ENCODE peak calls at places on chromosomes 7 and 10, in five cellular contexts. Z is HCT116, R is GM12878, G is K562, Y is H1. Q is an unnamed sample.

GRCh38 chr7:24201221-24201620 is 82.8 kb upstream of the NPY start:
- DNase-seq in R (no peak), Z (no peak), G (no peak), Y (no peak), Q (peak)

GRCh38 chr10:76297787-76298281 is 866.4 kb downstream of the LRMDA start:
- DNase-seq in Z (no peak), Y (no peak), G (no peak), R (no peak), Q (no peak)

GRCh38 chr10:68973975-68974374 is 14.6 kb upstream of the KIFBP start:
- DNase-seq in R (no peak), Y (no peak), G (no peak), Z (no peak), Q (no peak)

GRCh38 chr7:68433462-68433861 is 1164.8 kb upstream of the AUTS2 start:
- DNase-seq in Z (no peak), Y (no peak), R (no peak), G (no peak), Q (no peak)

GRCh38 chr10:104576611-104577010 is 64.5 kb upstream of the SORCS3 start:
- DNase-seq in Z (no peak), R (no peak), Y (peak), G (no peak), Q (no peak)

GRCh38 chr7:150955519-150956394 is 22.4 kb downstream of the KCNH2 start:
- DNase-seq in R (no peak), Z (no peak), Y (peak), G (peak), Q (no peak)

GRCh38 chr7:11456574-11456973 is 375.4 kb downstream of the THSD7A start:
- DNase-seq in Z (no peak), R (no peak), G (no peak), Y (no peak), Q (no peak)

GRCh38 chr10:126609566-126609965 is 60.9 kb downstream of the C10orf90 start:
- DNase-seq in Z (no peak), R (no peak), Y (no peak), G (no peak), Q (no peak)

GRCh38 chr7:40329601-40330153 is 194.9 kb downstream of the SUGCT start:
- DNase-seq in Y (no peak), Z (peak), R (no peak), G (peak), Q (peak)

GRCh38 chr7:50449501-50449880 is 659 bp downstream of the FIGNL1 start:
- DNase-seq in R (no peak), Z (no peak), Y (no peak), G (no peak), Q (no peak)

GRCh38 chr7:82183633-82184032 is 259.9 kb downstream of the CACNA2D1 start:
- DNase-seq in R (no peak), G (no peak), Y (no peak), Z (no peak), Q (no peak)

GRCh38 chr7:105209433-105209832 is 179.3 kb downstream of the SRPK2 start:
- DNase-seq in G (no peak), R (no peak), Y (no peak), Z (no peak), Q (no peak)

GRCh38 chr10:119222531-119222930 is 15.2 kb downstream of the GRK5 start:
- DNase-seq in Z (no peak), G (no peak), Y (no peak), R (no peak), Q (no peak)

GRCh38 chr7:158548726-158549125 is 38.9 kb downstream of the PTPRN2 start:
- DNase-seq in Z (no peak), G (no peak), Y (no peak), R (no peak), Q (no peak)

GRCh38 chr10:109475704-109476103 is 447.6 kb downstream of the XPNPEP1 start:
- DNase-seq in R (no peak), G (no peak), Y (no peak), Z (no peak), Q (no peak)

GRCh38 chr10:109480836-109481235 is 442.5 kb downstream of the XPNPEP1 start:
- DNase-seq in Z (no peak), Y (no peak), R (no peak), G (no peak), Q (no peak)
- TF ChIP-seq JUND in Z (no peak), Y (no peak), R (no peak), G (no peak), Q (no peak)

GRCh38 chr10:48511855-48512191 is 93.0 kb downstream of the ARHGAP22 start:
- DNase-seq in Z (no peak), G (no peak), R (no peak), Y (peak), Q (no peak)
- TF ChIP-seq JUND in Z (no peak), G (no peak), R (no peak), Y (no peak), Q (no peak)

GRCh38 chr7:69598487-69599148 is 343 bp downstream of the AUTS2 start:
- DNase-seq in Y (no peak), Z (no peak), G (no peak), R (no peak), Q (peak)
- TF ChIP-seq JUND in Y (no peak), Z (no peak), G (no peak), R (no peak), Q (no peak)

DNA sequence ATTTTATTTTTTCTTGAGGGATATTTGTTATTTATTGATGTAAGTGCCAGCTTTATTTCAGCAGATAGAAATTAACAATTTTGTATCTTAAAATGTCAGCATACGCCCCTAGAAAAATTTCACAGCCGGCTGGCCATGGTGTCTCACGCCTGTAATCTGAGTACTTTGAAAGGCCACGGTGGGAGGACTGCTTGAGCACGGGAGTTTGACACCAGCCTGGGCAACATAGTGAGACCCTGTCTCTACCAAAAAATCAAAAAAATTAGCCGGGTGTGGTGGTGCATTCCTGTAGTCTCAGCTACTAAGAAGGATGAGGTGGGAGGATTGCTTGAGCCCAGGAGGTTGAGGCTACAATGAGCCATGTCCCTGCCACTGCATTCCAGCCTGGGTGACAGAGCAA is 14.1 kb downstream of the GTF2I start:
- DNase-seq in G (no peak), Z (no peak), Y (no peak), R (no peak), Q (no peak)
- TF ChIP-seq JUND in G (no peak), Z (no peak), Y (no peak), R (no peak), Q (no peak)

GRCh38 chr7:148129023-148129422 is 461.5 kb upstream of the C7orf33 start:
- DNase-seq in Z (no peak), Y (no peak), R (no peak), G (no peak), Q (no peak)
- TF ChIP-seq JUND in Z (no peak), Y (no peak), R (no peak), G (no peak), Q (no peak)

DNA sequence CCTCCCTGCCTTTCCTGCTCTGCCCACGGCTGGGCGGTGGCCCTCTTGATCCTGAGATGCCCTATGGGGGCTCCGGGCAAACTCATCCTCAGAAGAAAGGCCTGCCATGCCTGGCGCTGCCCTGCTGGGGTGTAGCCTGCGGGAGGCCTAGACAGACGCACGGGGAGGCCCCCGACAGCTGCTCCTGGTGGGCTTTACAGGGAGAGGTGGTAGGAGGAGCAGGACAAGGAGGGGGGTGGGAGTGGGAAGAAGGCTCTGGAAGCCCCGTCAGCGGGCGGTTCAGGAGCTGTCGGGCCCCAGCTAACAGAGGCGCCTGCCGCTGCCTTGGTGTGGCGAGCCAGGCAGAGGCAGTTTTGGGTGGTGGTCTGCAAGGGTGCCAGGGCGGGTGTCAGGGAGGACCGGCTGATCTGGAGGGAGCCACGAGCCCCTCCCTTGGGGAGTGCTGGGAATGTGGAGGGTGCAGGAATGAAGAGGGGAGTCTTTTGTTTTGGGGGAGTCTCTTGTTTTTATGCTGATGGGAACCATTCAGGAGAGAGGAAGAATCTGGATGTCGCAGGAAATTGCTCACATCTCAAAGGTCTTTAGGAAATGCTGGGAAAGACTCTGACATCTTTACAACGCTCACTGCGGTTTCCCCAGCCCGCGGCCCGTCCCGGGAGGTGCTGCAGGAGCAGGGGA is 63.5 kb downstream of the CFAP46 start:
- DNase-seq in G (no peak), Y (peak), Z (no peak), R (no peak), Q (no peak)
- TF ChIP-seq JUND in G (no peak), Y (no peak), Z (no peak), R (no peak), Q (no peak)

GRCh38 chr7:120028636-120029035 is 244.3 kb upstream of the KCND2 start:
- DNase-seq in R (no peak), Z (no peak), G (no peak), Y (no peak), Q (no peak)

GRCh38 chr7:120030871-120031270 is 242.1 kb upstream of the KCND2 start:
- DNase-seq in G (no peak), R (no peak), Y (no peak), Z (no peak), Q (no peak)

GRCh38 chr7:120033114-120033513 is 239.9 kb upstream of the KCND2 start:
- DNase-seq in G (peak), Z (no peak), R (no peak), Y (no peak), Q (peak)
- TF ChIP-seq JUND in G (no peak), Z (no peak), R (no peak), Y (no peak), Q (no peak)

GRCh38 chr7:116971869-116972268 is 18.6 kb downstream of the ST7 start:
- DNase-seq in Y (no peak), G (peak), R (no peak), Z (no peak), Q (no peak)
- TF ChIP-seq JUND in Y (no peak), G (no peak), R (no peak), Z (no peak), Q (no peak)

GRCh38 chr7:69467826-69468225 is 130.4 kb upstream of the AUTS2 start:
- DNase-seq in G (no peak), R (no peak), Z (no peak), Y (no peak), Q (no peak)
- TF ChIP-seq JUND in G (no peak), R (no peak), Z (no peak), Y (no peak), Q (no peak)

Q was measured in T47D.